ENCODE peak calls at places on chromosome 20, in seven cellular contexts. M is heart right ventricle; D is AG10803; B is CD4-positive, alpha-beta T cell; S is neural progenitor cell; Y is GM06990; V is mucosa of descending colon. U is an unnamed sample.

GRCh38 chr20:944774-945410 is 28.8 kb upstream of the ANGPT4 start:
- DNase-seq in B (no peak), Y (no peak), S (no peak), V (no peak), M (no peak), D (no peak), U (no peak)

GRCh38 chr20:53623454-53624206 is 30.0 kb upstream of the ZNF217 start:
- DNase-seq in S (peak; percentile 54), B (no peak), M (peak; percentile 73), Y (peak; percentile 44), D (peak; percentile 76), V (peak; percentile 61), U (no peak)

GRCh38 chr20:58293453-58293852 is 16.1 kb upstream of the RAB22A start:
- DNase-seq in M (peak; percentile 16), B (no peak), S (peak; percentile 70), V (no peak), Y (no peak), D (no peak), U (no peak)

GRCh38 chr20:4916991-4917881 is 84.1 kb downstream of the SLC23A2 start:
- DNase-seq in B (no peak), M (no peak), D (peak; percentile 56), S (peak; percentile 24), Y (no peak), V (no peak), U (no peak)

GRCh38 chr20:46407671-46407996 is 1.2 kb upstream of the ELMO2 start:
- DNase-seq in S (no peak), M (no peak), Y (no peak), D (no peak), V (no peak), B (no peak), U (no peak)

GRCh38 chr20:53884859-53885654 is 185.3 kb downstream of the BCAS1 start:
- DNase-seq in B (no peak), D (no peak), Y (no peak), M (no peak), V (no peak), S (no peak), U (no peak)

GRCh38 chr20:11958852-11959251 is 41.2 kb downstream of the BTBD3 start:
- DNase-seq in D (peak; percentile 6), S (no peak), M (no peak), Y (no peak), V (no peak), B (no peak), U (no peak)

GRCh38 chr20:11544029-11544678 is 373.5 kb upstream of the BTBD3 start:
- DNase-seq in V (no peak), S (peak; percentile 71), B (no peak), D (peak; percentile 63), M (peak; percentile 62), Y (no peak), U (peak; percentile 28)

GRCh38 chr20:10511507-10512231 is 76.6 kb downstream of the SLX4IP start:
- DNase-seq in V (peak; percentile 78), Y (peak; percentile 76), D (peak; percentile 95), B (no peak), M (peak; percentile 76), S (peak; percentile 45), U (no peak)

GRCh38 chr20:24981750-24982149 is 10.8 kb downstream of the APMAP start:
- DNase-seq in B (no peak), V (peak; percentile 66), D (no peak), S (no peak), M (no peak), Y (no peak), U (no peak)

GRCh38 chr20:7736336-7736735 is 203.9 kb downstream of the HAO1 start:
- DNase-seq in Y (no peak), S (no peak), V (no peak), D (no peak), B (no peak), M (no peak), U (no peak)

GRCh38 chr20:5100684-5101347 is 18.9 kb downstream of the PCNA start:
- DNase-seq in S (peak; percentile 73), D (peak; percentile 55), B (peak; percentile 71), Y (no peak), M (peak; percentile 72), V (peak; percentile 70), U (peak; percentile 63)

GRCh38 chr20:11178946-11179654 is 505.3 kb upstream of the JAG1 start:
- DNase-seq in V (no peak), D (peak; percentile 40), M (no peak), Y (no peak), B (no peak), S (peak; percentile 50), U (no peak)

GRCh38 chr20:10645205-10645570 is 28.6 kb downstream of the JAG1 start:
- DNase-seq in M (no peak), V (no peak), Y (no peak), S (no peak), D (no peak), B (no peak), U (no peak)

DNA sequence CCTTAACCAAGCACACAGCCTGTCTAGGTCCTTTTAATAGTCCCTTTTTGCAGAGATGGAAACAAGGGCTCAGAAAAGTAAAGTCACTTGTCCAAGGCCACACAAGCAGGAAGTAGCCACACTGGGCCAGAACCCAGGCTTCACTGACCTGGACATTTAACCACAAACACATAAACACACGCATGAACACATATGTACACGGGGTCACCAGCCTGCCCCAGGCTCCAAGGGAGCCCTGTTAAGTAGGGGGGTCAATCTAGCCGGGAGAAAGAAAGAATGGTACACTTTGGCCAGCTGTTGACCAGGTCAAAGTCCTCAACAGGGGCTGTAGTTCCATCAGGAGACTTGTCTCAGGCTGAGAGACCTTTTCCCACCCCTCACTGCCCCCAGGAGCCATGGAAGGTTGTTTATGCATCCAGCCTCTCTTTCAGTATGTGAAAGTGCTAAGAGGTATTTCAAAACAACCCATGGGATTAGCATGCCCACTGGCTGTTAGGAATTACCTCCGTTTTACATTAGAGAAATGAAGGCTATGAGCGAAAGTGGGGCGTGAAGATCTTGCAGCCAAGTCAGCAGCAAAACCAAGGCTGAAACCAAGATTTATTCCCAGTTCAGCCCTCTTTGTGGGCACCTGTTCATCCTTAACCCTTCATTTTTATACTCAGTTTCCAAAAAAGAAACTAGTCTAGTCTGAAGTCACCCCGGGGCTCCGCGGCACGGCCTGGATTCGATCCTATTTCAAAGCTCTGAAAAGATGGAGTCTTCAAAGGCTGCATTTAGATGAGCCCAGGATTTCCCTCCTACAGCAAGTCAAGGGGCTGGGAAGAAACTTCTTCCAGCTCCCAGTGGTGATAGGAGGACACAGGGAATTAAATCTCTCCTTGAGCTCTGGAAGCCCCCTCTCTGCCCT is 9.8 kb downstream of the SDC4 start:
- DNase-seq in S (no peak), V (no peak), B (no peak), D (peak; percentile 56), M (no peak), Y (no peak), U (no peak)
- TF ChIP-seq CTCF in S (no peak), V (no peak), B (no peak), D (no peak), M (no peak), Y (no peak), U (no peak)

GRCh38 chr20:62362991-62363919 is 3.9 kb downstream of the LAMA5 start:
- DNase-seq in D (no peak), Y (no peak), B (no peak), M (peak; percentile 19), S (peak; percentile 67), V (peak; percentile 54), U (no peak)
- TF ChIP-seq CTCF in D (no peak), Y (peak; percentile 10), B (no peak), M (peak; percentile 32), S (peak; percentile 36), V (no peak), U (no peak)

GRCh38 chr20:61611401-61611800 is 359.3 kb downstream of the CDH4 start:
- DNase-seq in V (no peak), B (no peak), S (no peak), M (no peak), Y (no peak), D (no peak), U (no peak)

GRCh38 chr20:61609461-61609860 is 357.4 kb downstream of the CDH4 start:
- DNase-seq in M (no peak), V (no peak), D (no peak), Y (no peak), S (no peak), B (no peak), U (no peak)

GRCh38 chr20:61615806-61616205 is 363.7 kb downstream of the CDH4 start:
- DNase-seq in V (no peak), M (no peak), S (no peak), B (no peak), D (no peak), Y (no peak), U (no peak)

GRCh38 chr20:61613885-61614284 is 361.8 kb downstream of the CDH4 start:
- DNase-seq in B (no peak), D (no peak), M (no peak), S (no peak), Y (no peak), V (no peak), U (no peak)

DNA sequence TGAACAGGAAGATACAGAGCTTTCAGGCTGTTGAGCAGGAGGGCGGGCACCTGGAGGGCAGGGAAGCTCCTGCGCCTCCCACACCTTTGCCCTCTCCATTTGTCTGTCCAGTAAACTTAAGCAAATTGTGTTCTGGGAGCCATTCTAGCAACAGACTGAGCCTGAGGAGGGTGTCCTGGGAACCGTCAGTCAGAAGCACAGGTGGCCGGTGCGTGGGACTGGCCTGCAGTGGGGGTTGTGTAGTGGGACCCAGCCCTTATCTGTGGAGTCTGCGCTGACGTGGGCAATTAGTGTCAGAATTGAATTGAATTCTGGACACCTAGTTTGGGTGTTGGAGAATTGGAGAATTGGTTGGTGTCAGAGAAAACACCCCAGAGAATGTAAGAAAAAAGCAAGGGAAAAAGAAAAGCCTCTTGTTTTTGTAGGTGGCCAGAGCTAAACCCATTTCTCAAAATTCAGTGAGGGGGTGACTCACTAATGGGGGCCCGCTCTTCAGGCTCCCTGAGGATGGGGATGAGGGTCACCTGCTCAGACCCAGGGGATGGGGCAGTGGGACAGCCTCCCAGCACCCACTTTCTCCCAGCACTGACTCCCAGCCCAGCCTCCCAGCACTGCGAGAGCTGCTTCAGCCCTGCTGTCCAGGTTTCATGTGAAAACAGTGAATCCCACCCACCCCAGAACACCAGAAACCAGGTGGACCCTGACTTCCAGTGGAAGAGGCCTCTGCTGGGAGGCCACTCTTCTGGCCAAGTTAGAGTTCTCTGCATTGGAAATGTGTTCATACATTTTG is 362.4 kb downstream of the CDH4 start:
- DNase-seq in D (no peak), B (no peak), S (no peak), Y (no peak), M (no peak), V (no peak), U (no peak)
- TF ChIP-seq CTCF in D (no peak), B (no peak), S (no peak), Y (no peak), M (no peak), V (no peak), U (no peak)

GRCh38 chr20:50277064-50277415 is 86.4 kb downstream of the CEBPB start:
- DNase-seq in S (no peak), D (no peak), B (no peak), V (no peak), Y (no peak), M (no peak), U (no peak)

GRCh38 chr20:50278377-50278683 is 87.7 kb downstream of the CEBPB start:
- DNase-seq in M (no peak), B (no peak), Y (no peak), D (no peak), V (no peak), S (no peak), U (no peak)

GRCh38 chr20:50279988-50280850 is 89.6 kb downstream of the CEBPB start:
- DNase-seq in S (no peak), V (no peak), M (no peak), B (no peak), Y (no peak), D (no peak), U (no peak)

GRCh38 chr20:50277460-50278376 is 87.1 kb downstream of the CEBPB start:
- DNase-seq in M (no peak), Y (no peak), D (no peak), S (no peak), B (no peak), V (no peak), U (no peak)

GRCh38 chr20:50278684-50279531 is 88.3 kb downstream of the CEBPB start:
- DNase-seq in D (peak; percentile 49), S (no peak), V (peak; percentile 84), M (peak; percentile 74), Y (no peak), B (no peak), U (no peak)
- TF ChIP-seq CTCF in D (peak; percentile 49), S (no peak), V (no peak), M (peak; percentile 57), Y (no peak), B (no peak), U (no peak)